ENCODE peak calls at places on chromosomes 13 and 19, in four cellular contexts. T, C, H and N are unnamed samples.

GRCh38 chr19:54203151-54203611 is 2.5 kb downstream of the RPS9 start:
- DNase-seq in T (no peak), H (no peak), C (no peak), N (no peak)

GRCh38 chr19:14383898-14384669 is 2.8 kb downstream of the ADGRE5 start:
- DNase-seq in C (no peak), T (no peak), H (no peak), N (no peak)

GRCh38 chr13:44011036-44011435 is 131.3 kb downstream of the LACC1 start:
- DNase-seq in T (no peak), C (no peak), H (no peak), N (no peak)

GRCh38 chr13:113493315-113493951 is 2.9 kb upstream of the DCUN1D2 start:
- DNase-seq in H (peak; percentile 85), T (no peak), C (no peak), N (peak; percentile 16)

GRCh38 chr13:99894835-99895427 is 76.6 kb downstream of the ZIC5 start:
- DNase-seq in T (peak; percentile 43), C (no peak), H (no peak), N (no peak)

GRCh38 chr13:37666036-37666435 is 67.5 kb upstream of the POSTN start:
- DNase-seq in C (no peak), T (no peak), H (no peak), N (no peak)

GRCh38 chr13:32314271-32314967 is 744 bp downstream of the ZAR1L start:
- DNase-seq in C (no peak), H (no peak), T (no peak), N (no peak)

GRCh38 chr19:8302357-8302691 is 5.8 kb downstream of the CD320 start:
- DNase-seq in T (no peak), C (no peak), H (no peak), N (no peak)

GRCh38 chr19:46992699-46993535 is 26.7 kb upstream of the NPAS1 start:
- DNase-seq in C (no peak), H (no peak), T (no peak), N (no peak)

GRCh38 chr19:45477713-45478453 is 10.1 kb downstream of the FOSB start:
- DNase-seq in H (no peak), C (no peak), T (no peak), N (no peak)

GRCh38 chr19:45786533-45786894 is 4.2 kb upstream of the DMPK start:
- DNase-seq in H (no peak), T (no peak), C (no peak), N (no peak)

GRCh38 chr13:91878491-91878890 is 480.1 kb downstream of the GPC5 start:
- DNase-seq in H (no peak), T (no peak), C (no peak), N (no peak)

GRCh38 chr13:66159526-66159925 is 1070.6 kb downstream of the PCDH9 start:
- DNase-seq in T (no peak), C (no peak), H (no peak), N (no peak)

GRCh38 chr13:40566811-40567210 is 99.6 kb downstream of the FOXO1 start:
- DNase-seq in C (no peak), H (no peak), T (no peak), N (no peak)

GRCh38 chr13:21625366-21625765 is 21.4 kb upstream of the MICU2 start:
- DNase-seq in C (no peak), H (peak; percentile 59), T (peak; percentile 36), N (no peak)

GRCh38 chr13:112095354-112095753 is 28.4 kb downstream of the SOX1 start:
- DNase-seq in H (no peak), C (peak; percentile 19), T (no peak), N (no peak)

GRCh38 chr19:45152504-45153338 is 8.1 kb downstream of the NKPD1 start:
- DNase-seq in T (peak; percentile 80), C (peak; percentile 75), H (no peak), N (no peak)

GRCh38 chr19:19602136-19602712 is 16.3 kb downstream of the PBX4 start:
- DNase-seq in C (no peak), H (no peak), T (no peak), N (no peak)

GRCh38 chr19:45999653-46000121 is 4.4 kb downstream of the CCDC61 start:
- DNase-seq in H (no peak), T (peak; percentile 86), C (peak; percentile 86), N (no peak)

GRCh38 chr19:49863254-49863934 is 4.0 kb downstream of the PNKP start:
- DNase-seq in T (no peak), C (no peak), H (no peak), N (no peak)
- TF ChIP-seq SIN3A in T (no peak), C (no peak), H (no peak), N (no peak)

DNA sequence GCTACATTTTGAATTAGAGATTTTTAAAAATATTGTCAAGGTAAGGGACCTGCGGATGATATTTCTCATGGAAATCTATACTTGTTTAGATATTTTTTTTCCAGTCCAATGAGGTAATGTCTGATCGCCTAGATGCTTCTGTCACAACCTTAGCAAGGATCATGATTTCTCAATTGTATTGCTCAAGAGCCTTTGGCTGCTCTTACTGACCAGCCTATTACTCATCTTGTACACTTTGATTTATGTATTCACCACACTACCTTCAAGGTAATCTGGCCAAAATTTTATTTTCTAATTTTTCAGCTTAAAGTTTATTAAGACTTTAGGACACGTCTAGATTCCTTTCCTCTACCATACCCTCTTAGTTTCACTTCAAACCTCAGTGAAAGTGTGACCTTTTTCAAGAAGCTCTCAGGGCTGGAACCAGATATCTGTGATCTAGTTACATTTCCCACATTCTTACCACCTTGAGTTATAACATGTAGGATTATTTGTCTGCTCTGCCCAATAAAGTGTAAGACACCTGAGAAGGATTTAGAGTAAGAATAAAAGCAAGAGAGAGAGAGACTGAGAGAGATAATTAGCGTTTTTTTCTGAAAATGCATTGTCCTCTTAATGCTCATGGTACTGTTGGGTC is 197.1 kb downstream of the ITGBL1 start:
- DNase-seq in H (no peak), C (no peak), T (no peak), N (no peak)
- TF ChIP-seq SIN3A in H (no peak), C (no peak), T (no peak), N (no peak)

DNA sequence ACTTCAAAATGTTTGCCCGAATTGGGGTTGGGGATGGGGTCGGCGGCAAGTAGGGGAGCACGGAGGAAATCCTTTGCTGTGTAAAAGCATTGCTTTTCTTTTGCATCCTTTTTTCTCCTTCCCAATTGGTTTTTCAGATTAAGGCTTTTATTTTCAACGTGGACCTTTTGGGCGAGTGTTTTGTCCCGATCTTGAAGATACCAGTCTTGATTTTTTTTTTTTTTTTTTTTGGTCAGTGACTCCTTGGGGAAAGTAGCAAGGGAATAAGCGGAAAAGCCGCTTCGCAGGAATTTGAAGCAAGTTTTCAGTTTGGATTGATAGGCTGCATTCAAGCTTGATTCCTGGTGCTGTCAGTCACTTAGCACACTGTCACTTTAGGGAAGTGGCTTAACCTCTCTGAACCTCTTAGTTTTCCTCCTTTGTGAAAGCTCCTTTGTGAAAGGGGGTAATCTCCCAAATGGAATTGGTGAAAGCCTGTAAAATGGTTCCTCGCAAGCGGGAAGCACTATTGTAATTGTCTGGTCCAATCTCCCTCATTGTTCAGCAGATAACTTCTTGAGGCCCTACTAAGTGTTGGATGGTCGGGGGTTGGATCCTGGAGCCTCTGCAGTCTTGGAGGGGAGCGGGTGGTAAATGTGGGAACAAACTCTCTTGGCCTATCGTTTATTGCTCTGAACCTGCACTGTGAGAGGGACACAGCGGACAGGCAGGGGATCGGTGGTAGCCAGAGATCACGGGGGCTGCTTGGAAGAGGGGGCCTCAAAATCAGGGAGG is 1.1 kb downstream of the SMARCA4 start:
- DNase-seq in T (no peak), C (no peak), H (no peak), N (no peak)
- TF ChIP-seq SIN3A in T (no peak), C (no peak), H (no peak), N (no peak)

DNA sequence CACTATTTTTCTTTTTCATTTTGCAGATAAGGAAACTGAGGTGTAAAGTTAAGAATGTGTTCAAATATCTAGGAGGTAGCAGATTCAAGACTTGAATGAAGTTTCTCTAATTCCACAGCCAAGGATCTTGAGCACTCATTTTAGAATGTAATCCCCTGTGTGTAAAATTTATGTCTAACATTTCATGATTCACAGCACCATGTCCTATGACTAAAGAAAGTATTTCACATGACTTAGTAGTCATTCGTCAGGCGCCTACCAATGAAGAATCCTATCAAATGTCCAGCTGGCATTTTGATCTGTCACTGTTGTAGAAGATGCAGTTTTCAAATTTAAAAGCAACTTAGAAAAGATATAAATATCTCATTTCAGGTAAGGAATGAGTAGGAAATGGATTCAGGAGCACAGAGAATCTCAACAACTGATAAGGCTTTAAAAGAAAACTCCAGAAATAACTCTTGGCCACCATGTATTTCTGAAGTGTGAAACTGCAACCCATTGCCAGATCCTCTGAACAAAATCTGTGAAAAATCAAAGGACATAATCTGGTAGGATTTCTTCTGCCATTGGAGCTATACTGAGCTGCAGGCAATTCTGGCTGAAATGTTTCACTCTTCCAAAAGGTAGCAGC is 92.3 kb downstream of the DCLK1 start:
- DNase-seq in T (no peak), H (no peak), C (no peak), N (no peak)
- TF ChIP-seq SIN3A in T (no peak), H (no peak), C (no peak), N (no peak)

DNA sequence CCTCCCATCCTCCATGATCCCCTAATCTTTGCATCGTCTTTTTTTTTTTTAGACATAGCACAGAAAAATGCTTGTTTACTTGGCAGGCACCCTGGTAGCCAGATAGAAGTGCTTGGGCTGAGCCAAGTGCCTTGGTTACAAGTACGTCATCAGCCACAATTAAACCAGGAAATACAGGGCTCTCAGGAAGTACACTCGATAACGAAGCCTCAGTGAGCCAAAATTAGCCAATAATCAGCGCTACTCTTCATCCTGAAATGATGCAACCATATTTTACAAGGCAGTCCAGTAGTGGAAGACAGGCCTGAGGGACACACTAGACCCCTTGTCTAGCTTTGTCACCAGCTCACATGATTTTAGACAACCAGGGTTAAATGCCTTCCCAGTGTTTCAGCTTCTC is 194.0 kb upstream of the NBEA start:
- DNase-seq in C (no peak), T (no peak), H (no peak), N (no peak)
- TF ChIP-seq SIN3A in C (no peak), T (no peak), H (no peak), N (no peak)

GRCh38 chr19:2274937-2275535 is 6.9 kb downstream of the PEAK3 start:
- DNase-seq in H (no peak), T (peak; percentile 89), C (peak; percentile 84), N (no peak)
- TF ChIP-seq SIN3A in H (no peak), T (peak; percentile 65), C (peak; percentile 77), N (no peak)

DNA sequence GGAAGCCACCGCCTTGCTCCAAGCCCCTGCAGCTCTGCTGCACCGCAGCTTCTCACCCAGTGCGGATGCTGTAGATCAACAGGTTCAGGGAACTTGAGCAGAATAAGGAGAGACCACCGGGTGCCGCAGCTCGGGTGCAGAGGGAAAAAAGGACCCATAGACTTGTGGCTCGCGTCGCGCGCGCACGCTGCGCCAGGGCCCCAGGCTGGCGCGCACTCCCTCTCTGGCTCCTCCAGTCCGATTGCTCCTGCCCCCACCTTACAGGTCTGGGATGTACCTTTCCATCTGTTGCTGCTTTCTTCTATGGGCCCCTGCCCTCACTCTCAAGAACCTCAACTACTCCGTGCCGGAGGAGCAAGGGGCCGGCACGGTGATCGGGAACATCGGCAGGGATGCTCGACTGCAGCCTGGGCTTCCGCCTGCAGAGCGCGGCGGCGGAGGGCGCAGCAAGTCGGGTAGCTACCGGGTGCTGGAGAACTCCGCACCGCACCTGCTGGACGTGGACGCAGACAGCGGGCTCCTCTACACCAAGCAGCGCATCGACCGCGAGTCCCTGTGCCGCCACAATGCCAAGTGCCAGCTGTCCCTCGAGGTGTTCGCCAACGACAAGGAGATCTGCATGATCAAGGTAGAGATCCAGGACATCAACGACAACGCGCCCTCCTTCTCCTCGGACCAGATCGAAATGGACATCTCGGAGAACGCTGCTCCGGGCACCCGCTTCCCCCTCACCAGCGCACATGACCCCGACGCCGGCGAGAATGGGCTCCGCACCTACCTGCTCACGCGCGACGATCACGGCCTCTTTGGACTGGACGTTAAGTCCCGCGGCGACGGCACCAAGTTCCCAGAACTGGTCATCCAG is 964 bp downstream of the PCDH17 start:
- DNase-seq in H (no peak), C (peak; percentile 72), T (peak; percentile 54), N (no peak)
- TF ChIP-seq SIN3A in H (no peak), C (no peak), T (no peak), N (no peak)